ENCODE peak calls at places on chromosomes 11 and 22, in five cellular contexts. D is A549, B is HCT116, O is neuronal stem cell, I is endothelial cell of umbilical vein. M is an unnamed sample.

GRCh38 chr11:87215236-87215635 is 177.5 kb downstream of the TMEM135 start:
- DNase-seq in D (no peak), B (no peak), O (no peak), I (no peak), M (no peak)

GRCh38 chr22:38141574-38141973 is 31.1 kb upstream of the BAIAP2L2 start:
- DNase-seq in D (no peak), B (no peak), O (no peak), I (no peak), M (no peak)

GRCh38 chr11:63614136-63614664 is at the start of gene PLAAT3:
- DNase-seq in D (peak), B (peak), O (peak), I (peak), M (peak)

GRCh38 chr11:111541209-111542061 is 915 bp downstream of the LAYN start:
- DNase-seq in D (no peak), B (no peak), O (peak), I (peak), M (peak)

GRCh38 chr11:26230021-26230420 is 101.9 kb upstream of the ANO3 start:
- DNase-seq in D (no peak), B (no peak), O (no peak), I (peak), M (no peak)

GRCh38 chr11:74849525-74850391 is 99.1 kb downstream of the XRRA1 start:
- DNase-seq in D (no peak), B (no peak), O (peak), I (no peak), M (peak)

GRCh38 chr22:38110008-38110862 is at the start of gene BAIAP2L2:
- DNase-seq in D (peak), B (no peak), O (no peak), I (no peak), M (no peak)

GRCh38 chr11:44188643-44189042 is 93.2 kb downstream of the EXT2 start:
- DNase-seq in D (no peak), B (no peak), O (no peak), I (no peak), M (no peak)

GRCh38 chr11:118791961-118792578 is 1.1 kb upstream of the DDX6 start:
- DNase-seq in D (peak), B (no peak), O (peak), I (no peak), M (peak)

GRCh38 chr11:58957922-58958321 is 18.6 kb downstream of the GLYATL1 start:
- DNase-seq in D (no peak), B (no peak), O (no peak), I (no peak), M (no peak)

GRCh38 chr22:35868938-35869337 is 151.3 kb downstream of the APOL5 start:
- DNase-seq in D (no peak), B (no peak), O (peak), I (no peak), M (peak)

GRCh38 chr11:132595711-132596111 is 936.6 kb downstream of the OPCML start:
- DNase-seq in D (no peak), B (no peak), O (no peak), I (no peak), M (no peak)

GRCh38 chr22:38135133-38135706 is 24.7 kb upstream of the BAIAP2L2 start:
- DNase-seq in D (peak), B (peak), O (no peak), I (peak), M (no peak)

GRCh38 chr11:47768090-47768620 is 1.0 kb upstream of the FNBP4 start:
- DNase-seq in D (peak), B (no peak), O (peak), I (peak), M (peak)

GRCh38 chr11:65298131-65298535 is 16.5 kb upstream of the CDC42EP2 start:
- DNase-seq in D (no peak), B (no peak), O (no peak), I (no peak), M (no peak)

GRCh38 chr11:34214961-34215805 is 109.8 kb downstream of the NAT10 start:
- DNase-seq in D (peak), B (peak), O (no peak), I (no peak), M (no peak)

GRCh38 chr11:34219279-34219678 is 113.8 kb downstream of the NAT10 start:
- DNase-seq in D (no peak), B (no peak), O (no peak), I (no peak), M (no peak)

GRCh38 chr11:34215806-34216453 is 110.5 kb downstream of the NAT10 start:
- DNase-seq in D (no peak), B (no peak), O (no peak), I (no peak), M (no peak)

GRCh38 chr11:34219862-34220490 is 114.5 kb downstream of the NAT10 start:
- DNase-seq in D (no peak), B (no peak), O (no peak), I (no peak), M (no peak)

DNA sequence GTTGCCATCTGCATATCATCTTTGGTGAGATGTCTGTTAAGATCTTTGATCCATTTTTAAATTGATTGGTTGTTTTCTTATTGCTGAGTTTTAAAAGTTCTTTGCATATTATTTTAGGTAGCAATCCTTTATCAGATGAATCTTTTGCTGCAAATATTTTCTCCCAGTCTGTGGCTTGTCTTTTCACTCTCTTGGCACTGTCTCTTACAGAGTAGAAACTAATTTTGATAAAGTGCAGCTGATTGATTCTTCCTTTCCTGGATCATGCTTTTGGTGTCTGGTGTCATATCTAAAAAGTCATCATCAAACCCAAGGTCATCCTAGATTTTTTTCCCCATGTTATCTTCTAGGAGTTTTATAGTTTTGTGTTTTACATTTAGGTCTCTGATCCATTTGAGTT is 112.6 kb downstream of the NAT10 start:
- DNase-seq in D (no peak), B (no peak), O (no peak), I (no peak), M (no peak)
- H3K4me2 ChIP-seq in D (no peak), B (no peak), O (no peak), I (no peak), M (no peak)

GRCh38 chr22:20316844-20317401 is 2.9 kb downstream of the DGCR6L start:
- DNase-seq in D (no peak), B (no peak), O (no peak), I (no peak), M (peak)
- H3K4me3 ChIP-seq in D (no peak), B (no peak), O (no peak), I (no peak), M (no peak)

GRCh38 chr11:73306069-73306468 is 2.0 kb upstream of the ARHGEF17 start:
- DNase-seq in D (peak), B (no peak), O (no peak), I (no peak), M (no peak)
- H3K4me2 ChIP-seq in D (no peak), B (no peak), O (no peak), I (no peak), M (no peak)

GRCh38 chr11:8337115-8337386 is 73.4 kb upstream of the LMO1 start:
- DNase-seq in D (no peak), B (no peak), O (no peak), I (no peak), M (no peak)
- H3K4me3 ChIP-seq in D (no peak), B (no peak), O (no peak), I (no peak), M (no peak)

DNA sequence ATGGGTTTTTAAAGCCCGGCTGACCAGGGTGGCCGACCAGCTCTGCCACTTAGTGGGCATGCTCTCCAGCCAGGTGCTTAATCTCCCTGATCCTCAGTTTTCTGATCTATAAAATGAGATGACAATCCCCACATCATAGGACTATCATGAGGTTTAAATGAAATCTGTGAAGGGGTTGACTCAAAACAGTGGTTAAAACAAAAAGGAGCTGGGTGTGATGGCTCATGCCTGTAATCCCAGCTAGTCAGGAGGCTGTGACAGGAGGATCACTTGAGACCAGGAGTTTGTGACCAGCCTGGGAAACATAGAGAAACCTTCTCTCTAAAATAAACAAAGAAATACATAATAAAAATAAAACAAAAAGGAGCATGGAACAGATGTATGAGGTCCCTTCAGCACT is 3.6 kb upstream of the C11orf86 start:
- DNase-seq in D (no peak), B (no peak), O (no peak), I (no peak), M (no peak)
- H3K4me2 ChIP-seq in D (peak), B (peak), O (no peak), I (no peak), M (no peak)

GRCh38 chr22:33047744-33048143 is 10.4 kb downstream of the SYN3 start:
- DNase-seq in D (no peak), B (no peak), O (no peak), I (no peak), M (no peak)

GRCh38 chr22:33051960-33052839 is 6.0 kb downstream of the SYN3 start:
- DNase-seq in D (no peak), B (no peak), O (no peak), I (no peak), M (peak)

GRCh38 chr22:33049125-33049729 is 9.0 kb downstream of the SYN3 start:
- DNase-seq in D (peak), B (peak), O (peak), I (peak), M (peak)

GRCh38 chr22:33053323-33053722 is 4.9 kb downstream of the SYN3 start:
- DNase-seq in D (no peak), B (no peak), O (no peak), I (no peak), M (no peak)

GRCh38 chr22:33050614-33051230 is 7.5 kb downstream of the SYN3 start:
- DNase-seq in D (no peak), B (no peak), O (no peak), I (no peak), M (no peak)
- H3K4me3 ChIP-seq in D (no peak), B (no peak), O (no peak), I (no peak), M (no peak)

DNA sequence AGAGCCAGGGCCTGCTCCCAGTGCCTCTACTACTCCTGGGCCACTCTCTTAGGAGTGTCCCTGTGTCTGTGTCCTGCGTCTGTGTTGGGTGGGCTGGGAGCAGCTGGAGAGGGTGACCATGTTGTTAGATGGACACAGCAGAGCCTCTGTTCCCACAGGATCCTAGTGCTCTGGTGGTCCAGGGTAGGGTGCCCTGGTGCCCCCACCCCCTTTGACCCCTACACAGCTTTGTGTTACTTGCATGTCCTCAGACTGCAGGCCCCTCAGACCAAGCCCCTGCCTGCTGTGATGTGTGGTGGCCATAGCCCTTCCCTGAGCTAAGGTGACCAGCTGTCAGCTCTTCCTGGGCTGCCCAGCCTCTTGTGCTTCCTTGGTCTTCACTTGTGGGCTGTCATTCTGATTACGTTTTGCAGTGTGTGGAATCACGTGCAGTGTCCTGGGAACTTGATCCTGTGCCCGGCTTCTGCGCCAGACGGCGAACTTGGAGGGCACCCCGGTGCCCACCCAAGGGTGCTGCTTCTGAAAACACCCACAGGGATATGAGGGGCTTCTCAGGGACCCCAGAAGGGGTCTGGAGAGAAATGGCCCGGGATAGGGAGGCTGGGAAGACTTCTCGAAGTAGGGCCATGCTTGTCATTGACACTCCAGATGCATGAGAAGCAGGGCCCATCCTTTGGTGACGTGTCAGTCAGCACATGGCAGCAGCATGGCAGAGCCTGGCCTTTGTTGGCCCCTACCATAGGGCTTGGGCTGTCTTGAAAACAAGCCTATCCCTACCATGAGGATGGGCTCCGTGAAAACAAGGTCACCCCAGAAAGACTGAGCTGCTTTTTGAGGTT is 1.5 kb downstream of the TANGO2 start:
- DNase-seq in D (no peak), B (no peak), O (no peak), I (no peak), M (no peak)
- H3K4me2 ChIP-seq in D (peak), B (peak), O (no peak), I (peak), M (no peak)

DNA sequence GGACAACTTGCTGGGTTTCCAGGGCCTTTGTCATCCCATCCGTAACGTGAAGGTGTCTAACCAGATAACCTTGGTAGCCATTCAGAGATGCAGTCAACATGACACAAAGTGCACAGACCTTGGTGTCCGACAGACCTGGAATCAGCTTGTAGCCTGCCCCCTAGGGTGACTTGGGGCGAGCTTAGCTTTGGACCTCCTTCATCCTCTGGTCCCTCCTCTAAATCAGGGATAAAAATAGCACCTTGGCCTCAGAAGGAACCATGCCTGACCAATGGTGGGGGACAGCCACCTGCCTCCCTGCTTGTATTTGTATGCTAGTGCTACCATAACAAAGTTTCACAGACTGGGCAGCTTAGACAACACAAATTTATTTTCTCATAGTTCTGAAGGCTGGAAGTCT is 3.7 kb downstream of the SNRPD3 start:
- DNase-seq in D (no peak), B (no peak), O (no peak), I (no peak), M (no peak)
- H3K4me3 ChIP-seq in D (no peak), B (no peak), O (no peak), I (no peak), M (no peak)

DNA sequence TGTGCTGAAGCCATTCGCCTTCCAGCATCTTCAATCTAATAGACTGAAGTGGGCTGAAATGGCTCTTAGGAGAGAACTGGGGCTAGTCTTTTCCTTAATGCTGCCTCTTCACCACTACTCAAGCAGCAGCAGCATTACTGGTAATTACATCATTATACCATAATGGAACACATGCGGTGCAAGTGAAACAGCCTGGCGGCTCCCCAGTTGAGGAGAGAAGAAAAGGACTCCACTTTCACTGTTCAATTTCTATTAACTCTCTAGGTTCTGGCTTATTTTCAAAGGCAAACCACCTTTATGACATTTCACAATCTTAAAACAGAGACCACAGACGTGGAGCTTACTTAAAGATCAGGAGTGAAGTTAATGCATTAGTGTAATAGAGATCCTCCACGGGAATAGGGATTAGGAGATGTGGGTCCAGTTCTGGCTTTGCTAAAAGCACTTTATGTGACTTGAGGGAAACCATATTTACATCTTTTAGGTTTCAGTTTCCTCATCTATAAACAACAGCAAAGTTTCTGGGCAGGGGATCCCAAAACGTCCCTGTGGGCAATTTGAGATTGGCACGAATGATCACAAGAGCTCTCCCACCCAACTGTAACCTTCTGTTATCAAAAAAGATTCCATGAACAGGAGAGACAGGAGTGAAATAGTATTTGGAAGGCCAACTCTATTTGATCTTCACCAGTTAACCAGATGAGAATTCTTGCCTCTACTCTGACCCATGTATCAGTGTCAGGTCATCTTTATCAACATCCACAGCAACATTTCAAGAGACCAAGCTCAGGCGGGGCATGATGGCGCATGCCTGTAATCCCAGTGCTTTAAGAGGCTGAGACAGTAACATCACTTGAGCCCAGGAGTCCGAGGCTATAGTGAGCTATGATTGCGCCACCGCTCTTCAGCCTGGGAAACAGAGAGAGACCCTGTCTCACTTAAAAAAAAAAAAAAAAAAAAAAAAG is 62.6 kb downstream of the GAB2 start:
- DNase-seq in D (no peak), B (no peak), O (no peak), I (no peak), M (peak)
- H3K4me2 ChIP-seq in D (no peak), B (no peak), O (no peak), I (no peak), M (peak)

M was measured in neural progenitor cell.